ENCODE peak calls at places on chromosomes 5 and 9, in seven cellular contexts. E is CD4-positive, alpha-beta T cell; H is type B pancreatic cell; R is A549; B is epithelial cell of esophagus; Z is IMR-90; V is B cell. F is an unnamed sample.
A peak's percentile ranks its signal among the peaks of the same experiment; 100 is the strongest.

GRCh38 chr5:124236366-124237231 is 509.8 kb downstream of the ZNF608 start:
- DNase-seq in E (no peak), H (no peak), R (no peak), B (peak; percentile 36), Z (peak; percentile 1), V (no peak), F (no peak)

GRCh38 chr5:52605992-52606321 is 181.8 kb upstream of the ITGA1 start:
- DNase-seq in E (no peak), H (no peak), R (no peak), B (no peak), Z (no peak), V (no peak), F (no peak)

GRCh38 chr9:112754578-112754977 is 4.0 kb downstream of the SNX30 start:
- DNase-seq in E (peak; percentile 7), H (no peak), R (no peak), B (peak; percentile 35), Z (peak; percentile 71), V (no peak), F (peak; percentile 35)

GRCh38 chr5:126400621-126401251 is 22.5 kb upstream of the GRAMD2B start:
- DNase-seq in E (no peak), H (no peak), R (no peak), B (no peak), Z (no peak), V (no peak), F (no peak)

GRCh38 chr9:73153793-73154227 is 2.1 kb downstream of the ANXA1 start:
- DNase-seq in E (no peak), H (no peak), R (peak; percentile 68), B (peak; percentile 75), Z (peak; percentile 28), V (no peak), F (no peak)

GRCh38 chr9:37290881-37291485 is 131.5 kb upstream of the GRHPR start:
- DNase-seq in E (no peak), H (no peak), R (peak; percentile 46), B (peak; percentile 86), Z (peak; percentile 88), V (no peak), F (peak; percentile 21)

GRCh38 chr9:37963936-37964739 is 60.2 kb upstream of the SLC25A51 start:
- DNase-seq in E (no peak), H (no peak), R (peak; percentile 83), B (peak; percentile 83), Z (peak; percentile 99), V (no peak), F (no peak)

GRCh38 chr9:118829334-118829733 is 539.9 kb downstream of the BRINP1 start:
- DNase-seq in E (no peak), H (no peak), R (peak; percentile 3), B (peak; percentile 2), Z (no peak), V (no peak), F (no peak)

GRCh38 chr5:159403906-159404641 is 73.8 kb upstream of the IL12B start:
- DNase-seq in E (no peak), H (no peak), R (no peak), B (no peak), Z (no peak), V (no peak), F (no peak)

GRCh38 chr9:79116064-79116463 is 455.7 kb upstream of the TLE4 start:
- DNase-seq in E (no peak), H (no peak), R (no peak), B (no peak), Z (no peak), V (no peak), F (no peak)

GRCh38 chr9:77648458-77649108 is 461 bp upstream of the GNA14 start:
- DNase-seq in E (no peak), H (no peak), R (no peak), B (peak; percentile 37), Z (no peak), V (no peak), F (no peak)

GRCh38 chr9:134770972-134771971 is 109.3 kb upstream of the FCN2 start:
- DNase-seq in E (no peak), H (no peak), R (no peak), B (no peak), Z (no peak), V (no peak), F (peak; percentile 56)

GRCh38 chr5:178793156-178793555 is 62.7 kb upstream of the ZNF354A start:
- DNase-seq in E (no peak), H (no peak), R (peak; percentile 28), B (peak; percentile 45), Z (no peak), V (peak; percentile 13), F (no peak)

GRCh38 chr5:150778517-150779396 is at the start of gene SMIM3:
- DNase-seq in E (peak; percentile 56), H (peak; percentile 81), R (peak; percentile 55), B (peak; percentile 71), Z (peak; percentile 63), V (peak; percentile 44), F (peak; percentile 48)

GRCh38 chr5:9411142-9411541 is 134.7 kb downstream of the SEMA5A start:
- DNase-seq in E (no peak), H (no peak), R (no peak), B (no peak), Z (no peak), V (no peak), F (no peak)
- TF ChIP-seq CTCF in E (no peak), H (no peak), R (no peak), B (no peak), Z (no peak), V (no peak), F (no peak)

GRCh38 chr9:31119882-31120481 is 1264.5 kb upstream of the ACO1 start:
- DNase-seq in E (peak; percentile 33), H (no peak), R (peak; percentile 21), B (peak; percentile 69), Z (no peak), V (peak; percentile 53), F (peak; percentile 15)
- TF ChIP-seq CTCF in E (peak; percentile 78), H (peak; percentile 62), R (peak; percentile 21), B (peak; percentile 73), Z (peak; percentile 40), V (peak; percentile 60), F (peak; percentile 65)

GRCh38 chr9:127537792-127538191 is 74.3 kb upstream of the STXBP1 start:
- DNase-seq in E (no peak), H (no peak), R (no peak), B (peak; percentile 49), Z (no peak), V (no peak), F (peak; percentile 52)
- TF ChIP-seq CTCF in E (no peak), H (no peak), R (peak; percentile 30), B (peak; percentile 59), Z (peak; percentile 32), V (no peak), F (peak; percentile 15)

GRCh38 chr9:83920469-83920941 is 727 bp downstream of the KIF27 start:
- DNase-seq in E (peak; percentile 57), H (no peak), R (no peak), B (peak; percentile 58), Z (peak; percentile 38), V (no peak), F (peak; percentile 62)
- TF ChIP-seq CTCF in E (no peak), H (no peak), R (peak; percentile 59), B (peak; percentile 41), Z (peak; percentile 37), V (no peak), F (peak; percentile 50)

GRCh38 chr9:127801955-127802575 is 617 bp upstream of the FPGS start:
- DNase-seq in E (no peak), H (no peak), R (no peak), B (peak; percentile 16), Z (no peak), V (no peak), F (no peak)
- TF ChIP-seq CTCF in E (no peak), H (peak; percentile 44), R (peak; percentile 20), B (no peak), Z (no peak), V (no peak), F (no peak)

GRCh38 chr5:96146675-96147074 is 185.0 kb upstream of the ELL2 start:
- DNase-seq in E (no peak), H (no peak), R (peak; percentile 52), B (peak; percentile 93), Z (peak; percentile 95), V (no peak), F (peak; percentile 17)

GRCh38 chr5:96149546-96149945 is 187.9 kb upstream of the ELL2 start:
- DNase-seq in E (no peak), H (no peak), R (peak; percentile 39), B (peak; percentile 97), Z (peak; percentile 62), V (no peak), F (no peak)

GRCh38 chr5:96150007-96150406 is 188.4 kb upstream of the ELL2 start:
- DNase-seq in E (no peak), H (no peak), R (no peak), B (peak; percentile 38), Z (no peak), V (no peak), F (no peak)

GRCh38 chr5:96148376-96148775 is 186.7 kb upstream of the ELL2 start:
- DNase-seq in E (no peak), H (no peak), R (no peak), B (peak; percentile 65), Z (no peak), V (no peak), F (no peak)

DNA sequence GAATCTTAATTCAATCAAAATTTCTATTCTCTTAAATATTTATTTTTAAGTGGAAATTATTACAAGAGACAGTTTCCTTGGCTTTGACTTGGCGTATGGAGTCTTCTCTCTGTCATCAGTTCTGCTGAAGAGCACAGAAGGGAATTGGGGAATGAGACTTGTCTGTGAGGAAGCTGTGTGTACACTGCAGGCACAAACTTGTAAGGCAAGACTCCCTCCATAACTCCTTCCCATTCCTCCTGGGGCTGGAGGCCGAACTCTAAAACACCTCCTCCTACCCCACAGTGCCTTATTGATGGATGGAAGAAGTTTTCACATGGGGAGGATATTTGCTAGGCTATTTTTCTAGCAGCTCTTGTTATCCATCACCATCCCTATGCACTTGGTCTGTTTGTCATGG is 187.4 kb upstream of the ELL2 start:
- DNase-seq in E (no peak), H (no peak), R (no peak), B (peak; percentile 79), Z (no peak), V (no peak), F (no peak)
- TF ChIP-seq CTCF in E (no peak), H (no peak), R (no peak), B (no peak), Z (no peak), V (no peak), F (no peak)

GRCh38 chr9:130414081-130414731 is 30.6 kb upstream of the ASS1 start:
- DNase-seq in E (no peak), H (no peak), R (no peak), B (no peak), Z (no peak), V (no peak), F (no peak)
- TF ChIP-seq CTCF in E (no peak), H (no peak), R (no peak), B (no peak), Z (no peak), V (no peak), F (no peak)

GRCh38 chr9:89690334-89690912 is 85.6 kb downstream of the GADD45G start:
- DNase-seq in E (no peak), H (no peak), R (no peak), B (no peak), Z (no peak), V (peak; percentile 13), F (peak; percentile 64)
- TF ChIP-seq CTCF in E (no peak), H (no peak), R (no peak), B (no peak), Z (no peak), V (no peak), F (no peak)